ENCODE peak calls at places on chromosomes 13 and 19, in seven cellular contexts. One of them, this sample, is unnamed.

GRCh38 chr13:21673592-21674270 is 2.9 kb downstream of the FGF9 start:
- DNase-seq in H54: peak; percentile 53
- DNase-seq in H1: peak; percentile 82
- DNase-seq in esophagus squamous epithelium: no peak
- DNase-seq in A549: peak; percentile 36
- DNase-seq in tibial nerve: no peak
- DNase-seq in heart left ventricle: peak; percentile 35
- DNase-seq in this sample: peak; percentile 63

GRCh38 chr13:74710006-74710405 is 575.8 kb upstream of the KLF12 start:
- DNase-seq in H54: no peak
- DNase-seq in A549: no peak
- DNase-seq in esophagus squamous epithelium: no peak
- DNase-seq in tibial nerve: no peak
- DNase-seq in H1: no peak
- DNase-seq in heart left ventricle: no peak
- DNase-seq in this sample: no peak

GRCh38 chr13:48590141-48590863 is 57.4 kb upstream of the RCBTB2 start:
- DNase-seq in heart left ventricle: no peak
- DNase-seq in A549: no peak
- DNase-seq in tibial nerve: no peak
- DNase-seq in H1: no peak
- DNase-seq in H54: no peak
- DNase-seq in esophagus squamous epithelium: no peak
- DNase-seq in this sample: no peak

GRCh38 chr19:525029-525428 is 6.5 kb upstream of the CDC34 start:
- DNase-seq in H54: no peak
- DNase-seq in heart left ventricle: no peak
- DNase-seq in esophagus squamous epithelium: no peak
- DNase-seq in H1: no peak
- DNase-seq in A549: no peak
- DNase-seq in tibial nerve: no peak
- DNase-seq in this sample: no peak

GRCh38 chr13:113267642-113268405 is 29.2 kb upstream of the LAMP1 start:
- DNase-seq in esophagus squamous epithelium: no peak
- DNase-seq in H54: no peak
- DNase-seq in A549: no peak
- DNase-seq in H1: no peak
- DNase-seq in tibial nerve: no peak
- DNase-seq in heart left ventricle: no peak
- DNase-seq in this sample: no peak

GRCh38 chr13:88932950-88933349 is 1261.8 kb downstream of the SLITRK5 start:
- DNase-seq in heart left ventricle: no peak
- DNase-seq in esophagus squamous epithelium: no peak
- DNase-seq in tibial nerve: no peak
- DNase-seq in H54: no peak
- DNase-seq in A549: no peak
- DNase-seq in H1: no peak
- DNase-seq in this sample: no peak

GRCh38 chr13:50344717-50345116 is 329.5 kb downstream of the KCNRG start:
- DNase-seq in H54: no peak
- DNase-seq in A549: no peak
- DNase-seq in esophagus squamous epithelium: no peak
- DNase-seq in H1: no peak
- DNase-seq in heart left ventricle: no peak
- DNase-seq in tibial nerve: no peak
- DNase-seq in this sample: no peak

GRCh38 chr13:28282451-28282850 is 144.1 kb downstream of the PAN3 start:
- DNase-seq in heart left ventricle: no peak
- DNase-seq in H54: no peak
- DNase-seq in tibial nerve: no peak
- DNase-seq in A549: no peak
- DNase-seq in esophagus squamous epithelium: no peak
- DNase-seq in H1: no peak
- DNase-seq in this sample: no peak

GRCh38 chr19:52637718-52638585 is at the start of gene ZNF83:
- DNase-seq in H1: peak; percentile 99
- DNase-seq in heart left ventricle: peak; percentile 97
- DNase-seq in tibial nerve: peak; percentile 95
- DNase-seq in A549: no peak
- DNase-seq in esophagus squamous epithelium: peak; percentile 80
- DNase-seq in H54: peak; percentile 88
- DNase-seq in this sample: peak; percentile 95

GRCh38 chr13:106609116-106609515 is 41.2 kb upstream of the ARGLU1 start:
- DNase-seq in H1: no peak
- DNase-seq in esophagus squamous epithelium: no peak
- DNase-seq in H54: no peak
- DNase-seq in tibial nerve: no peak
- DNase-seq in heart left ventricle: no peak
- DNase-seq in A549: no peak
- DNase-seq in this sample: no peak

GRCh38 chr13:32824671-32825070 is 191.6 kb upstream of the KL start:
- DNase-seq in H54: peak; percentile 34
- DNase-seq in heart left ventricle: no peak
- DNase-seq in H1: no peak
- DNase-seq in tibial nerve: no peak
- DNase-seq in esophagus squamous epithelium: no peak
- DNase-seq in A549: peak; percentile 17
- DNase-seq in this sample: no peak

GRCh38 chr19:7917292-7918061 is 2.7 kb upstream of the SNAPC2 start:
- DNase-seq in tibial nerve: no peak
- DNase-seq in A549: peak; percentile 65
- DNase-seq in H1: peak; percentile 86
- DNase-seq in esophagus squamous epithelium: no peak
- DNase-seq in heart left ventricle: no peak
- DNase-seq in H54: no peak
- DNase-seq in this sample: peak; percentile 90

GRCh38 chr19:7920520-7921301 is 573 bp downstream of the SNAPC2 start:
- DNase-seq in heart left ventricle: peak; percentile 100
- DNase-seq in A549: peak; percentile 41
- DNase-seq in H54: peak; percentile 86
- DNase-seq in H1: peak; percentile 99
- DNase-seq in tibial nerve: peak; percentile 100
- DNase-seq in esophagus squamous epithelium: peak; percentile 100
- DNase-seq in this sample: peak; percentile 98

GRCh38 chr19:7916908-7917291 is 2.3 kb downstream of the TGFBR3L start:
- DNase-seq in tibial nerve: no peak
- DNase-seq in H54: no peak
- DNase-seq in esophagus squamous epithelium: no peak
- DNase-seq in heart left ventricle: no peak
- DNase-seq in H1: no peak
- DNase-seq in A549: no peak
- DNase-seq in this sample: no peak

GRCh38 chr19:7919681-7920519 is at the start of gene SNAPC2:
- DNase-seq in tibial nerve: peak; percentile 93
- DNase-seq in A549: peak; percentile 60
- DNase-seq in H54: peak; percentile 94
- DNase-seq in H1: peak; percentile 99
- DNase-seq in heart left ventricle: peak; percentile 96
- DNase-seq in esophagus squamous epithelium: peak; percentile 82
- DNase-seq in this sample: peak; percentile 99

DNA sequence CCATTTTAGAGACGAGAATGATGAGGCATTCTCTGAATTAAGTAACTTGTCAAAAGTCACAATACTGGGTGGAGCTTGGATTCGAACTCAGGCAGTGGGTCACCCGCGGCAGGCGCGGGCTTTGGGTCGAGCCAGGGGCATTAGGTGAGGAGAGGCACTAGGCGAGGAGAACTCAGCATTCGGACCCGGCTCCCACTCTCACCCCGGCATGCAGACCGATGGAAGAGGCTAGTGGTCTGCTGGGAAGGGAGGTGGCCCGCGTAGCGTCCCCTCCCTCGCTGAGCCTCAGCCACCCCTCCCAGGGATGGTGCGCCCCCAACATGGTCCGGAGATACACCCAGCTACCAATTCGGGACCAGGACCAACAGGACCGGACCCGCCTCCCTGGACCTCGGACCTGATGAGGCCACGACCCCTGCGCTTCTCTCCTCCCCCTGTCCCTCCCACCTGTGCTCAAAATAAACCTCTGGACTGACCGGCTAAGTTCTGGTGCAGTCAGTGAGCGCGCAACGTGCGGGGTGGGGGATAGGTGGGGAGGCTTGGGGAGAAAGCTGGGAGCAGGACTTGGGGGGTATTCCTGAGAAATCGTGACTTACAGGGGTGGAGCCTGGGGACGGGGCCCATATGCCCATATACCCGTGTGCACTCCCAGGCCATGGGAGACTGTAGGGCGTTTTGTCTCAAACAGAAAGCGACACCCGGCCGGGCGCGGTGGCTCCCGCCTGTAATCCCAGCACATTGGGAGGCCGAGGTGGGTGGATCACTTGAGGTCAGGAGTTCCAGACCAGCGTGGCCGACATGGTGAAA is 1.3 kb upstream of the SNAPC2 start:
- DNase-seq in tibial nerve: no peak
- DNase-seq in esophagus squamous epithelium: no peak
- DNase-seq in H1: no peak
- DNase-seq in heart left ventricle: no peak
- DNase-seq in A549: no peak
- DNase-seq in H54: no peak
- DNase-seq in this sample: no peak
- TF ChIP-seq POLR2A in tibial nerve: no peak
- TF ChIP-seq POLR2A in esophagus squamous epithelium: no peak
- TF ChIP-seq POLR2A in H1: no peak
- TF ChIP-seq POLR2A in heart left ventricle: no peak
- TF ChIP-seq POLR2A in A549: no peak
- TF ChIP-seq POLR2A in H54: no peak
- TF ChIP-seq POLR2A in this sample: no peak

DNA sequence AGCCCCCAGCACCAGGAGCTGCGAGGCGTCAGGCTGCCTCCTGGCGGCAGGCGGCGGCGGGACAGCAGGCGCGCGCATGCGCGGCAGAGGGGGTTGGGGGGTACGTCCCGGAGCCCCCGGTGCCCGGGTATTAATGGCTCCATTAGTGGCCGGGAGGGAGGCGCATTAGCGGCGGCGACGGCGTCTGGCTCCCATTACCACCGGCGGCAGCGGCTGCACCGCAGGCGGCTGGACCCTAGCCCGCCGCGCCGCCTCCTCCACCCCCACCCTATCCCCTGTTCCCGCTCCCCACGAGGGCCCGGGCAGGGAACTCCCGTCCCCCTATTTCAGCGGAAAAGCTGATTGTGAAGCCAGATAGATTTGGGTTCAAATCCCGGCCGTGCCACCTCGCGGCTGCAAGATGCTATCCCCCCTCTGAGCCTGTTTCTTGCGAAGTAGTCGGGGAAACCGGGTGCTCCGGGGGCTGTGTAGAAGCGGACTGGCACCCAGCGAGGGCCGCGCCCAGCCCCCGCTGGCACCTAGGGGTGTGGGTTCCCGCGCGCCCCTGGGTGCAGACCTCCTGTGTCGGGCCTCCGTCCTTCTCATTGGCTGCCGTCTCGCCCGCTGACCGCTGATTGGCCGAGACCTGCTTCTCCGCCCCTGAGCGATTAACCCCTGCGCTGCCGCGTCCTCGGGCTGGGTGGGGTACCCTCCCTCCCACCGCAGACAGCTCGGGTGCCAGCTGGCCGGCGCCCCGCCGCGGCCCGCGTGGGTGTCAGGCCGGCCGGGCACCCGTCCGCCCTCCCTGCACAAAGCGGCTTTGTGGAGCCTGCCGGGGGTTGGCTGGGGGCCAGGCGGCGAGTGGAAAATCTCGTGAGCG is 11.1 kb downstream of the CIC start:
- DNase-seq in heart left ventricle: peak; percentile 95
- DNase-seq in H54: peak; percentile 99
- DNase-seq in H1: peak; percentile 95
- DNase-seq in tibial nerve: peak; percentile 90
- DNase-seq in esophagus squamous epithelium: no peak
- DNase-seq in A549: peak; percentile 100
- DNase-seq in this sample: peak; percentile 94
- TF ChIP-seq POLR2A in heart left ventricle: peak; percentile 51
- TF ChIP-seq POLR2A in H54: peak; percentile 59
- TF ChIP-seq POLR2A in H1: peak; percentile 56
- TF ChIP-seq POLR2A in tibial nerve: peak; percentile 22
- TF ChIP-seq POLR2A in esophagus squamous epithelium: peak; percentile 8
- TF ChIP-seq POLR2A in A549: peak; percentile 60
- TF ChIP-seq POLR2A in this sample: peak; percentile 94

DNA sequence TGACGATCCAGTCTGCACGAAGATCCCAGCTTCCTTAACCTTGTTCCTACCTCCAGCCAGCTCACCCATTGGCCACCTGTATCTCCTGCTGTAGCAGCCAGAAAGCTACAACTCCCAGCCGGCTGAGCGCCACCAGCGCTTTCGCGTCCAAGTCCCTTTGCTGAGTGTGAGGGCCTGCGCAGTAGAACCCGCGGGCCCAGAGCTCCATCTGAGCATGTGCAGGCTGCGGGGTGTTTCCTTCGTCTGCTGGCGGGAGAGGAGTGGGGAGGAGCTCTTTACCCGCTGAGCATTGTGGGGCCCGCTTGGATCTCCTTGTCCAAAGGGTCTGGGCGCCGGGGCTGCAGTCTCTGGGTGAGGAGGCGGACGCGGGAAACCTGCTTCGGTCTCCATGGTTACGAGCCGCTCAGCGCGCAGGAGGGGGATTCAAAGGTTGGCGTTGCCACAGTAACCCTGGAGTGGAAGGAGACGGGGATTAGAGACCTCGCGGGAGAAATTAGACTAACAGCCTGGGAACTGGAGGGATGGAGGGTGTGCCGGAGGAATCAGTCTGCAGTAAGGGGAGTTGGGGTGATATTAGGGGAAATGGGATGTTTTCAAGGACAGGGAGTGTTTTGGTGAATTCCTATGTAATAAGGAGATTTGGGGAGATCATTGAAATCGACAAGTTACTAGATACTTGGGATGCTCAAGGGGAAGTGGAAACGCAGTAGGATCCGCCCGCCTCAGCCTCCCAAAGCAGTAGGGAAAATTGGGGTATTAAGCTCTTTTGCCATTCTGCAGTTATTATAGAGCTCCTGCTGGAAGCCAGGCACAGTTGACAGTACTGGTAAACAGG is 33.5 kb downstream of the ZSWIM9 start:
- DNase-seq in heart left ventricle: peak; percentile 93
- DNase-seq in H54: peak; percentile 74
- DNase-seq in A549: peak; percentile 98
- DNase-seq in esophagus squamous epithelium: peak; percentile 62
- DNase-seq in tibial nerve: peak; percentile 78
- DNase-seq in H1: peak; percentile 94
- DNase-seq in this sample: peak; percentile 96
- TF ChIP-seq POLR2A in heart left ventricle: peak; percentile 69
- TF ChIP-seq POLR2A in H54: peak; percentile 60
- TF ChIP-seq POLR2A in A549: peak; percentile 81
- TF ChIP-seq POLR2A in esophagus squamous epithelium: no peak
- TF ChIP-seq POLR2A in tibial nerve: no peak
- TF ChIP-seq POLR2A in H1: peak; percentile 63
- TF ChIP-seq POLR2A in this sample: peak; percentile 91

DNA sequence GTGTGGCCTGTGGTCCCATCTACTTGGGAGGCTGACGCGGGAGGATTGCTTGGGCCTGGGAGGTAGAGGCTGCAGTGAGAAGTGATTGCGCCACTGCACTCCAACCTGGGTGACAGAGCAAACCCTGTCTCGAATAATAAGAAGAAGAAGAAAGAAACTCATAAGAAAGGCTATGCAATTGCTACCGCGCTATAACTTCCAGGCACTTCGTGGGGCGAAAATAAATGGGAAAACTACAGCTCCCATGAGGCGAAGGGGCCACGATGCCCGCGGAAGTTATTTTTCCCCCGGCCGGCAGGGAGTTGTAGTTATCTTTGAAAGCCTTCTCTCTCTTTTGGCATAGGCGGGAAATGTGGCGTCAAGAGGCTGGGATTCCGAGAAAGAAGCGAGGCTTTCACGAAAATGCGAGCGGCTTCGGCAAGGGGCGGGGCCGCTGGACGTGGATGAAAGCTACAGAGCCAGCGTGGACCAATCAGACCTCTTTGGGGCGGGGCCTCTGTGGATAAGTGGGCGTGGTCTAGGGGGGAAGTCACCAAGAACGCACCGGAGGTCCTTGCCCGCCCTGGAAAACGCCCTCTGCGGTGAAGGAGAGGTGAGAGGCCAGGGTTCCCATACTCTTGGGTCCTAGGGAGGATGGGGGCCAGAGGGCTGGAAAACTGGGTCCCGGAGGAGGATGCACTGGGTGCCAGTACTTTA is at the start of gene NUCB1:
- DNase-seq in heart left ventricle: peak; percentile 99
- DNase-seq in tibial nerve: peak; percentile 99
- DNase-seq in esophagus squamous epithelium: peak; percentile 86
- DNase-seq in A549: peak; percentile 100
- DNase-seq in H54: peak; percentile 93
- DNase-seq in H1: peak; percentile 99
- DNase-seq in this sample: peak; percentile 100
- TF ChIP-seq POLR2A in heart left ventricle: peak; percentile 84
- TF ChIP-seq POLR2A in tibial nerve: peak; percentile 52
- TF ChIP-seq POLR2A in esophagus squamous epithelium: peak; percentile 19
- TF ChIP-seq POLR2A in A549: peak; percentile 64
- TF ChIP-seq POLR2A in H54: no peak
- TF ChIP-seq POLR2A in H1: peak; percentile 41
- TF ChIP-seq POLR2A in this sample: peak; percentile 93